ENCODE peak calls at places on chromosomes 1 and 21, in five cellular contexts. I, Z, Y, P and D are unnamed samples.

GRCh38 chr21:35730325-35730724 is 330.0 kb downstream of the SETD4 start:
- DNase-seq in Z (no peak), P (peak; percentile 54), Y (no peak), I (no peak), D (no peak)

GRCh38 chr1:30184393-30185141 is 538.8 kb downstream of the MATN1 start:
- DNase-seq in Y (no peak), I (no peak), P (no peak), Z (no peak), D (peak; percentile 32)

GRCh38 chr1:74247881-74248528 is 12.8 kb downstream of the TNNI3K start:
- DNase-seq in Z (no peak), I (peak; percentile 35), P (no peak), Y (no peak), D (no peak)

GRCh38 chr1:31936278-31936965 is 1.7 kb downstream of the PTP4A2 start:
- DNase-seq in P (no peak), I (no peak), Y (no peak), Z (no peak), D (no peak)

GRCh38 chr21:16324630-16325029 is 594.8 kb downstream of the USP25 start:
- DNase-seq in Z (no peak), Y (no peak), P (no peak), I (no peak), D (no peak)

GRCh38 chr1:244968431-244968830 is 104.1 kb upstream of the HNRNPU start:
- DNase-seq in I (peak; percentile 30), Y (no peak), P (no peak), Z (no peak), D (no peak)

GRCh38 chr1:39733161-39733560 is 5.5 kb upstream of the PPIE start:
- DNase-seq in P (no peak), I (no peak), Y (no peak), Z (no peak), D (no peak)

GRCh38 chr1:78292361-78292760 is 198.4 kb upstream of the PTGFR start:
- DNase-seq in Z (peak; percentile 92), Y (no peak), P (no peak), I (no peak), D (no peak)

GRCh38 chr1:235156745-235157144 is 4.3 kb downstream of the RBM34 start:
- DNase-seq in Z (no peak), P (no peak), Y (no peak), I (no peak), D (no peak)